ENCODE peak calls at places on chromosomes 13 and 19, in eight cellular contexts. A is Panc1, W is fibroblast of lung, K is progenitor cell of endocrine pancreas, N is suprapubic skin, Z is transverse colon, O is testis, I is tibial nerve. Q is an unnamed sample.

GRCh38 chr19:16506961-16507360 is 10.8 kb downstream of the C19orf44 start:
- DNase-seq in A (no peak), W (no peak), K (no peak), N (no peak), Z (no peak), O (no peak), I (no peak), Q (no peak)

GRCh38 chr19:48859711-48860572 is 8.5 kb downstream of the PLEKHA4 start:
- DNase-seq in A (no peak), W (no peak), K (no peak), N (no peak), Z (no peak), O (peak; percentile 64), I (no peak), Q (no peak)

GRCh38 chr19:38849147-38849745 is 540 bp downstream of the HNRNPL start:
- DNase-seq in A (peak; percentile 99), W (peak; percentile 96), K (peak; percentile 96), N (peak; percentile 96), Z (peak; percentile 98), O (peak; percentile 94), I (peak; percentile 94), Q (peak; percentile 99)

GRCh38 chr19:6821639-6822310 is 49.3 kb downstream of the VAV1 start:
- DNase-seq in A (no peak), W (no peak), K (no peak), N (no peak), Z (no peak), O (no peak), I (no peak), Q (no peak)

GRCh38 chr13:69565334-69565733 is 542.3 kb upstream of the ATXN8OS start:
- DNase-seq in A (no peak), W (peak; percentile 41), K (no peak), N (no peak), Z (peak; percentile 12), O (peak; percentile 21), I (no peak), Q (peak; percentile 31)

GRCh38 chr13:97535619-97536018 is 101.7 kb downstream of the RAP2A start:
- DNase-seq in A (no peak), W (peak; percentile 45), K (no peak), N (no peak), Z (no peak), O (no peak), I (no peak), Q (no peak)

GRCh38 chr13:81671103-81671502 is 1330.2 kb upstream of the SPRY2 start:
- DNase-seq in A (no peak), W (no peak), K (no peak), N (no peak), Z (no peak), O (no peak), I (no peak), Q (no peak)

GRCh38 chr13:111903143-111903542 is 163.8 kb upstream of the SOX1 start:
- DNase-seq in A (no peak), W (no peak), K (no peak), N (peak; percentile 7), Z (no peak), O (no peak), I (no peak), Q (no peak)

GRCh38 chr19:55641376-55642152 is 762 bp downstream of the ZNF580 start:
- DNase-seq in A (no peak), W (peak; percentile 42), K (no peak), N (no peak), Z (no peak), O (no peak), I (no peak), Q (no peak)

GRCh38 chr13:109243311-109243951 is 543.0 kb downstream of the IRS2 start:
- DNase-seq in A (no peak), W (peak; percentile 83), K (no peak), N (no peak), Z (no peak), O (no peak), I (no peak), Q (no peak)

GRCh38 chr13:91017031-91017668 is 330.3 kb upstream of the MIR17HG start:
- DNase-seq in A (peak; percentile 42), W (peak; percentile 47), K (peak; percentile 20), N (no peak), Z (no peak), O (peak; percentile 65), I (no peak), Q (peak; percentile 60)

GRCh38 chr19:18648971-18649310 is 12.1 kb downstream of the KLHL26 start:
- DNase-seq in A (no peak), W (no peak), K (no peak), N (no peak), Z (no peak), O (peak; percentile 41), I (no peak), Q (no peak)

GRCh38 chr13:68872338-68872737 is 1235.3 kb upstream of the ATXN8OS start:
- DNase-seq in A (no peak), W (no peak), K (no peak), N (no peak), Z (no peak), O (no peak), I (no peak), Q (no peak)

GRCh38 chr19:5261151-5261890 is 79.3 kb downstream of the PTPRS start:
- DNase-seq in A (no peak), W (no peak), K (no peak), N (no peak), Z (no peak), O (no peak), I (no peak), Q (no peak)

GRCh38 chr13:100356889-100357288 is 231.7 kb downstream of the GGACT start:
- DNase-seq in A (no peak), W (peak; percentile 78), K (no peak), N (no peak), Z (no peak), O (no peak), I (no peak), Q (no peak)

GRCh38 chr13:76472916-76473315 is 413.3 kb downstream of the KCTD12 start:
- DNase-seq in A (no peak), W (no peak), K (no peak), N (no peak), Z (no peak), O (no peak), I (no peak), Q (no peak)

GRCh38 chr13:42355118-42355840 is 83.3 kb downstream of the AKAP11 start:
- DNase-seq in A (no peak), W (no peak), K (no peak), N (no peak), Z (no peak), O (no peak), I (no peak), Q (no peak)

DNA sequence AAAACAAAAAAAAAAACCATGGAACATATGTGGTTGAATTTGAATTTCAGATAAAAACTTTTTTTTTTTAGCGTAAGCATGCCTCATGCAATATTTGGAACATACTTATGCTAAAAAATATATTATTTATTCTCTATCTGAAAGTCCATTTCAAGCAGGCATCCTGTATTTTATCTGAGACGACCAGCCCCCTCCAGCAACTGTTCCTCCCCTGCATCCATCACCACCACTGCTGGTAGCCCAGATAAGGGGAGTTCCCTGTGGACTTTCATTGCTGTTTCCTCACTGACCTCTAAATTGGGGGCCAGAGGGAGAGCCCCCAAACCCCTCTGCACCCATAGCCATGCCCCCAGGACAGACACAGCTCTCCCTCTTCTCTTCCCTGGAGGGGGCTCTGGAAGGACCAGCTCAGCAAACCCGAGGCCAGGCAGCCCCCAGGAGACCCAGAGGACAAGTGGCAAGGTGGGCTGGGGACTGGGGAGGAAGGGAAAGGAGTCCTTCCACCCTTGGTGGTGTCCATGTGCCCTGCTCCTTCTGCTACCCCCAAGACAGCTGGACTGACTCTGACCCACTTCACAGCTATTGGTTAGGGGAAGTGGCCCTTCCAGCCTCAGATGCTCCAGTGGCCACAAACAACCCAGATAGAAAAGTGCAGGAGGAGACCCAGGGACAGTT is 6.6 kb upstream of the SIGLEC12 start:
- DNase-seq in A (no peak), W (no peak), K (no peak), N (no peak), Z (no peak), O (no peak), I (no peak), Q (no peak)
- TF ChIP-seq CTCF in A (no peak), W (no peak), K (no peak), N (no peak), Z (no peak), O (no peak), I (no peak), Q (no peak)

GRCh38 chr13:37889811-37890210 is 20.2 kb upstream of the TRPC4 start:
- DNase-seq in A (no peak), W (no peak), K (no peak), N (no peak), Z (no peak), O (no peak), I (no peak), Q (no peak)

GRCh38 chr13:37884026-37884425 is 14.5 kb upstream of the TRPC4 start:
- DNase-seq in A (no peak), W (no peak), K (no peak), N (no peak), Z (no peak), O (no peak), I (no peak), Q (no peak)

GRCh38 chr13:37889102-37889501 is 19.5 kb upstream of the TRPC4 start:
- DNase-seq in A (no peak), W (peak; percentile 35), K (no peak), N (no peak), Z (no peak), O (no peak), I (no peak), Q (no peak)

GRCh38 chr13:37884674-37885073 is 15.1 kb upstream of the TRPC4 start:
- DNase-seq in A (no peak), W (no peak), K (no peak), N (no peak), Z (no peak), O (no peak), I (no peak), Q (no peak)

GRCh38 chr13:37886879-37887278 is 17.3 kb upstream of the TRPC4 start:
- DNase-seq in A (no peak), W (peak; percentile 10), K (no peak), N (no peak), Z (no peak), O (no peak), I (no peak), Q (no peak)
- TF ChIP-seq CTCF in A (no peak), W (no peak), K (no peak), N (no peak), Z (no peak), O (no peak), I (no peak), Q (no peak)

GRCh38 chr19:12773571-12773970 is 1.8 kb downstream of the HOOK2 start:
- DNase-seq in A (no peak), W (no peak), K (no peak), N (no peak), Z (no peak), O (no peak), I (no peak), Q (no peak)
- TF ChIP-seq CTCF in A (peak; percentile 57), W (peak; percentile 40), K (no peak), N (no peak), Z (no peak), O (no peak), I (no peak), Q (no peak)

DNA sequence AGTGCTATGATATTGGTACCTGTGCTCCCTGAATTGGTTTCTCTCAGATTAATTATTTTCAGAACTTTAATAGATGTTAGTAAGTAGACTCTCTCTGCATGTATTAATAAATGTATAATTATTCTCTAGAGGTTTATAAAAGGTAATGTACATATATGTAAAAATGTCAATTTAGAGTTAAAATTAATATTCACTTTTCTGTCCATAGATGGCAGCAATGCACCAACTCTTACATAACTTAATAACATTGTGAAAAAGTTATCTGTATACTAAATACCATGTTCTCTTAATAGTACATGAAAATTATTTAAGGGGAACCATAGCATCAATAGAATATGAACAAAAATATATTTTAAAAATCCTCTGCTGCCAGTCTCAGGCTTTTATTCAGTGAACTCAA is 515.0 kb upstream of the KLHL1 start:
- DNase-seq in A (no peak), W (peak; percentile 39), K (no peak), N (no peak), Z (no peak), O (no peak), I (no peak), Q (no peak)
- TF ChIP-seq CTCF in A (peak; percentile 41), W (no peak), K (peak; percentile 64), N (no peak), Z (peak; percentile 15), O (peak; percentile 38), I (peak; percentile 26), Q (peak; percentile 55)

Q was measured in endothelial cell.